ENCODE peak calls at places on chromosomes 4 and X, in five cellular contexts. P is RCC 7860, W is GM23338, N is mucosa of gallbladder, G is transverse colon. A is an unnamed sample.

GRCh38 chrX:118823263-118824172 is at the start of gene ZCCHC12:
- DNase-seq in P (no peak), W (peak; percentile 90), N (no peak), G (peak; percentile 35), A (peak; percentile 45)

GRCh38 chr4:111979921-111980320 is 165.3 kb upstream of the FAM241A start:
- DNase-seq in P (no peak), W (no peak), N (no peak), G (no peak), A (no peak)

GRCh38 chrX:69238153-69238959 is 73.1 kb upstream of the PJA1 start:
- DNase-seq in P (no peak), W (no peak), N (no peak), G (no peak), A (no peak)

GRCh38 chr4:40038972-40039371 is 17.7 kb upstream of the N4BP2 start:
- DNase-seq in P (peak; percentile 70), W (no peak), N (no peak), G (no peak), A (no peak)

GRCh38 chrX:68402094-68402493 is 31.2 kb downstream of the OPHN1 start:
- DNase-seq in P (no peak), W (no peak), N (no peak), G (no peak), A (no peak)

GRCh38 chr4:16226816-16227461 is 668 bp upstream of the TAPT1 start:
- DNase-seq in P (no peak), W (peak; percentile 71), N (peak; percentile 33), G (peak; percentile 69), A (peak; percentile 56)

GRCh38 chrX:148067285-148067684 is 86.1 kb downstream of the FMR1NB start:
- DNase-seq in P (no peak), W (no peak), N (no peak), G (no peak), A (no peak)

GRCh38 chr4:102430511-102430910 is 70.6 kb upstream of the NFKB1 start:
- DNase-seq in P (peak; percentile 5), W (peak; percentile 21), N (no peak), G (no peak), A (no peak)

GRCh38 chrX:49915352-49916222 is 6.8 kb upstream of the CLCN5 start:
- DNase-seq in P (peak; percentile 18), W (peak; percentile 59), N (peak; percentile 38), G (peak; percentile 33), A (peak; percentile 50)

GRCh38 chr4:2296621-2297601 is 35.0 kb upstream of the MXD4 start:
- DNase-seq in P (no peak), W (no peak), N (no peak), G (no peak), A (no peak)

A was measured in stomach.